ENCODE peak calls at places on chromosome X, in nine cellular contexts. C, Z, O, N, E, V, D, K and B are unnamed samples.

GRCh38 chrX:44705817-44706551 is 137.8 kb upstream of the DUSP21 start:
- DNase-seq in K (no peak), N (no peak), O (no peak), Z (no peak), D (no peak), V (peak), C (no peak), E (no peak), B (no peak)

GRCh38 chrX:12955882-12956703 is 18.8 kb upstream of the TMSB4X start:
- DNase-seq in Z (peak), N (peak), C (no peak), D (peak), E (no peak), V (peak), K (peak), O (peak), B (no peak)

GRCh38 chrX:145817666-145818521 is at the start of gene SLITRK2:
- DNase-seq in E (no peak), Z (no peak), C (no peak), N (no peak), O (no peak), D (no peak), V (peak), K (no peak), B (no peak)

GRCh38 chrX:7159132-7159861 is 11.3 kb upstream of the PUDP start:
- DNase-seq in K (no peak), C (no peak), Z (no peak), D (peak), N (no peak), V (no peak), O (no peak), E (no peak), B (peak)

GRCh38 chrX:12245650-12246645 is 107.7 kb downstream of the FRMPD4 start:
- DNase-seq in E (no peak), C (no peak), Z (no peak), D (no peak), N (no peak), K (no peak), V (peak), O (peak), B (peak)

GRCh38 chrX:78092296-78092695 is 11.8 kb upstream of the PGK1 start:
- DNase-seq in E (peak), Z (peak), D (peak), N (peak), K (no peak), C (no peak), V (no peak), O (peak), B (no peak)

GRCh38 chrX:63503541-63503940 is 152.4 kb upstream of the SPIN4 start:
- DNase-seq in N (no peak), Z (no peak), O (peak), V (no peak), K (no peak), C (no peak), D (no peak), E (no peak), B (no peak)

GRCh38 chrX:134512566-134512965 is 52.6 kb downstream of the HPRT1 start:
- DNase-seq in E (peak), O (peak), Z (no peak), D (no peak), K (no peak), N (no peak), C (no peak), V (peak), B (no peak)

GRCh38 chrX:134502686-134503085 is 42.7 kb downstream of the HPRT1 start:
- DNase-seq in V (no peak), C (no peak), E (no peak), D (no peak), K (no peak), Z (no peak), O (no peak), N (no peak), B (no peak)

GRCh38 chrX:133741303-133741702 is 244.1 kb downstream of the GPC3 start:
- DNase-seq in K (no peak), Z (no peak), N (no peak), E (no peak), C (no peak), D (no peak), O (no peak), V (no peak), B (no peak)

GRCh38 chrX:129768586-129769466 is 10.9 kb upstream of the SASH3 start:
- DNase-seq in V (no peak), K (no peak), N (no peak), C (no peak), O (no peak), E (no peak), Z (no peak), D (no peak), B (no peak)

GRCh38 chrX:149504226-149504914 is 736 bp downstream of the IDS start:
- DNase-seq in O (no peak), K (no peak), C (no peak), D (peak), V (peak), N (peak), Z (peak), E (no peak), B (no peak)

GRCh38 chrX:138492371-138492770 is 219.1 kb downstream of the FGF13 start:
- DNase-seq in E (no peak), V (no peak), O (no peak), N (no peak), C (no peak), Z (no peak), K (no peak), D (no peak), B (no peak)

GRCh38 chrX:11363069-11363594 is 69.9 kb downstream of the AMELX start:
- DNase-seq in E (no peak), V (no peak), D (no peak), C (no peak), O (no peak), Z (no peak), K (no peak), N (peak), B (no peak)

GRCh38 chrX:150841466-150842197 is 56.8 kb downstream of the CD99L2 start:
- DNase-seq in N (no peak), V (no peak), Z (no peak), O (peak), E (no peak), D (no peak), K (no peak), C (no peak), B (peak)

GRCh38 chrX:153190384-153190783 is 11.3 kb downstream of the MAGEA1 start:
- DNase-seq in Z (no peak), C (no peak), K (no peak), D (no peak), V (peak), N (no peak), O (no peak), E (no peak), B (no peak)

GRCh38 chrX:130086414-130087207 is 23.7 kb downstream of the ELF4 start:
- DNase-seq in V (no peak), K (no peak), E (no peak), O (no peak), Z (no peak), N (peak), C (no peak), D (peak), B (no peak)

GRCh38 chrX:37765507-37765906 is 14.4 kb upstream of the CYBB start:
- DNase-seq in Z (no peak), D (no peak), O (no peak), K (no peak), E (no peak), C (no peak), V (no peak), N (no peak), B (no peak)

GRCh38 chrX:37349131-37350033 is at the start of gene PRRG1:
- DNase-seq in Z (peak), D (peak), E (peak), N (no peak), K (peak), C (peak), V (peak), O (peak), B (peak)

GRCh38 chrX:77264490-77264889 is 182.7 kb upstream of the FGF16 start:
- DNase-seq in E (no peak), K (no peak), Z (no peak), C (no peak), V (no peak), N (no peak), D (no peak), O (no peak), B (no peak)

GRCh38 chrX:24100713-24101112 is 46.0 kb downstream of the EIF2S3 start:
- DNase-seq in C (no peak), E (no peak), O (peak), K (no peak), D (no peak), V (no peak), N (no peak), Z (no peak), B (no peak)

GRCh38 chrX:41720125-41720780 is 3.7 kb upstream of the GPR82 start:
- DNase-seq in K (no peak), Z (no peak), E (no peak), V (no peak), N (peak), D (peak), O (peak), C (no peak), B (no peak)

GRCh38 chrX:139200793-139201192 is 329.7 kb upstream of the F9 start:
- DNase-seq in C (no peak), D (no peak), Z (no peak), E (no peak), N (no peak), V (peak), K (no peak), O (no peak), B (no peak)

GRCh38 chrX:143095841-143096240 is 70.1 kb downstream of the SPANXN4 start:
- DNase-seq in O (no peak), K (no peak), Z (no peak), V (no peak), N (no peak), E (no peak), C (no peak), D (no peak), B (no peak)

GRCh38 chrX:15653961-15654360 is 10.6 kb downstream of the CLTRN start:
- DNase-seq in Z (no peak), N (no peak), D (no peak), O (no peak), C (no peak), V (no peak), K (no peak), E (no peak), B (no peak)

GRCh38 chrX:129823115-129823514 is 20.6 kb downstream of the ZDHHC9 start:
- DNase-seq in N (peak), D (peak), C (no peak), O (no peak), Z (peak), V (peak), E (no peak), K (peak), B (no peak)

GRCh38 chrX:107677501-107677901 is 49.2 kb downstream of the PRPS1 start:
- DNase-seq in C (no peak), K (no peak), E (no peak), D (peak), Z (peak), N (no peak), O (peak), V (no peak), B (no peak)

GRCh38 chrX:140821280-140821679 is 111.7 kb downstream of the LINC00632 start:
- DNase-seq in E (no peak), N (peak), K (no peak), Z (no peak), C (no peak), O (no peak), V (no peak), D (no peak), B (no peak)

GRCh38 chrX:8364369-8365141 is 100.1 kb upstream of the VCX3B start:
- DNase-seq in O (no peak), N (peak), C (no peak), K (no peak), D (peak), E (no peak), V (peak), Z (peak), B (no peak)

GRCh38 chrX:5708209-5708608 is 520.5 kb downstream of the NLGN4X start:
- DNase-seq in N (no peak), Z (no peak), C (no peak), E (no peak), K (no peak), O (no peak), D (no peak), V (no peak), B (no peak)

GRCh38 chrX:123753656-123754350 is 21.0 kb upstream of the THOC2 start:
- DNase-seq in O (no peak), K (no peak), Z (no peak), D (peak), E (no peak), N (peak), V (no peak), C (no peak), B (no peak)

GRCh38 chrX:136933617-136934145 is 53.2 kb upstream of the RBMX start:
- DNase-seq in D (no peak), Z (no peak), N (no peak), E (no peak), K (no peak), C (no peak), V (no peak), O (no peak), B (no peak)

GRCh38 chrX:31658360-31658759 is 586.5 kb upstream of the FTHL17 start:
- DNase-seq in V (peak), K (no peak), Z (no peak), E (no peak), N (peak), O (no peak), C (no peak), D (no peak), B (peak)

GRCh38 chrX:86047174-86047991 is at the start of gene CHM:
- DNase-seq in Z (peak), K (peak), N (peak), D (peak), O (peak), E (peak), V (peak), C (peak), B (peak)

GRCh38 chrX:43644124-43644701 is 11.9 kb upstream of the MAOA start:
- DNase-seq in V (peak), N (no peak), O (peak), E (no peak), C (no peak), K (no peak), D (no peak), Z (no peak), B (no peak)

GRCh38 chrX:102018208-102018607 is 86.4 kb upstream of the ZMAT1 start:
- DNase-seq in O (no peak), V (no peak), N (no peak), E (no peak), Z (no peak), K (no peak), D (no peak), C (no peak), B (no peak)

GRCh38 chrX:133229361-133229760 is 11.2 kb upstream of the TFDP3 start:
- DNase-seq in N (no peak), E (no peak), D (no peak), K (no peak), C (no peak), V (peak), O (no peak), Z (no peak), B (no peak)

GRCh38 chrX:14051416-14051815 is 21.7 kb upstream of the GEMIN8 start:
- DNase-seq in V (no peak), D (no peak), Z (no peak), C (no peak), N (no peak), K (no peak), E (no peak), O (no peak), B (no peak)

GRCh38 chrX:23937100-23937499 is 29.3 kb downstream of the CXorf58 start:
- DNase-seq in E (no peak), K (no peak), D (no peak), O (no peak), V (no peak), Z (peak), N (no peak), C (no peak), B (no peak)

DNA sequence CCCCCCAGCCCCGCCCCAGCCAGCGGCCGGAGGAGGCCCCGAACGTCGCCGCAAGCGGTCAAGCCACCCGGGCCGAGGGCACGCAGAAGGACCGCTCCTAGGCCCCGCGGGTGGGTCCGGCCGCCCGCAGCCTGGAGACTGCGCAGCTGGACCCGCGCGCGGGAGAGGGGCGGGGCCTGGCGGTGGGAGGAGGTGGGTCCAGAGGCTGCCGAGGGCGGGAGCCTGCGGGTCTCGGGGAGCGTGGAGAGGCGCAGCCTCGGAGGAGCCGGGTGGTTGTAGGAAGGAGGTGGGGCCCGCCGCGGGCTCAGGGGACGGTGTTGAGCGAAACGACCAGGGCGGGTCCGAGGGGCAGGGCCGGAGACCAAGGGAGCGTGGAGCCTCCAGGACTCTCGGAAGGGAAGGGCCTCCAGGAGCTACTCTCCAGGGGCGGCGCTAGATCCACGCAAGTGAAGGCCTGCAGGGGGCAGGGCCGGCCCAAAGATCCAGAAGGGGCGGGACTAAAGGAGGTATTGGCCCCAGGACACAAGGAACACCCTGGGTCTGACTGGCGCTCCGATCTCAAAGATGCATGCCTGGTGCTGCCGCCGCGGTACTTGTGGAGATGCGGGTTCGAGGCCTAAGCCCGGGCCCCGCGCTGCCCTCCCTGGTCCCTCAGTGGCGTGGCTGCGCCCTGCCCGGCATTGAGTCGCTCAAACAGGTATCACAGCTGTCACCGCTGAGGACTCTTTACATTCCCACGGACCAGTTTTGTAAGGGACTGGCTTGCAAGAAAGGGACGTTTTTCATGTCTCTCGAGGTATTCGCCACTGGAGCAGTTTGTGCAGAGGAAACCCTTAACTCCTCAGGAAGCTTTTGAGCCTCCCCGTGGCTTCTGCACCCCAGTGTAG is 5.9 kb downstream of the TIMM17B start:
- DNase-seq in Z (peak), O (peak), K (peak), E (no peak), C (peak), D (peak), V (peak), N (peak), B (no peak)
- TF ChIP-seq CTCF in Z (peak), O (peak), K (peak), E (peak), C (peak), D (no peak), V (peak), N (peak), B (peak)

GRCh38 chrX:56728321-56728720 is 722 bp upstream of the NBDY start:
- DNase-seq in K (no peak), C (no peak), E (no peak), Z (no peak), D (no peak), N (peak), V (no peak), O (no peak), B (no peak)
- H3K4me3 ChIP-seq in K (peak), C (no peak), E (peak), Z (peak), D (no peak), N (peak), V (peak), O (peak), B (no peak)

GRCh38 chrX:27767387-27767786 is 40.4 kb upstream of the MAGEB10 start:
- DNase-seq in D (no peak), O (no peak), E (no peak), K (no peak), V (no peak), N (no peak), Z (no peak), C (no peak), B (no peak)
- TF ChIP-seq CTCF in D (no peak), O (no peak), E (no peak), K (no peak), V (no peak), N (no peak), Z (no peak), C (no peak), B (no peak)

GRCh38 chrX:369563-370101 is 17.1 kb downstream of the PPP2R3B start:
- DNase-seq in E (no peak), O (no peak), D (no peak), C (no peak), N (no peak), Z (no peak), K (no peak), V (no peak), B (no peak)
- H3K4me3 ChIP-seq in E (no peak), O (no peak), D (no peak), C (no peak), N (peak), Z (no peak), K (peak), V (no peak), B (no peak)

GRCh38 chrX:104309169-104309568 is 54.4 kb upstream of the ESX1 start:
- DNase-seq in V (no peak), O (no peak), Z (no peak), K (no peak), D (no peak), C (no peak), N (no peak), E (no peak), B (no peak)
- TF ChIP-seq CTCF in V (no peak), O (peak), Z (no peak), K (no peak), D (no peak), C (no peak), N (no peak), E (peak), B (peak)

GRCh38 chrX:989959-990510 is 222.4 kb downstream of the CRLF2 start:
- DNase-seq in E (no peak), Z (peak), K (peak), N (no peak), O (peak), V (peak), C (peak), D (peak), B (peak)
- H3K4me3 ChIP-seq in E (no peak), Z (peak), K (no peak), N (no peak), O (peak), V (no peak), C (no peak), D (no peak), B (no peak)

DNA sequence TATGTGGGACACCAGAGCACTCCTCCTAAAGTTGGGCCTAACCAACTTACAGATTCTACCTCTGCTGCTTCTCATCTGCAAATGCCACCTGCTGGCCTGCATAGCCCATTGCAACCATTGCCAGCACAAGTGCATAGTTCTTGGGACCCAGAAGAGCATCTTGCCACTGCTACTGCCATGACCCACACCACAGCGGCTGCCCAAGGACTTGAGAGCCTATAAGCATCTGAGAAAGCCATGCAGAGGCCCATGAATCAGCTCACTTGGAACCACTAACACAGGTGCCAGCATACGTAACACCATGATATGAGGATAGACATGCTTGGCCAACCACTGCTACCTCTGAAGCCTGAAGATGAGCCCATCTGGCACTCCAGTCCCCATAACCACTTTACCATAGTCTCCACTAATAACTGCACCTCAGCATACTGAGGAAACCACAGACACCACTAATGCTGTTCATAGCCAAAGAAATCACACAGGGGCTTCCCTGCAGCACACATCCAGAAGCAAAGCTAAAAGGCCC is 258.1 kb upstream of the AGTR2 start:
- DNase-seq in C (no peak), K (no peak), O (no peak), D (no peak), E (no peak), N (no peak), V (no peak), Z (no peak), B (no peak)
- TF ChIP-seq CTCF in C (peak), K (no peak), O (peak), D (no peak), E (no peak), N (peak), V (no peak), Z (peak), B (peak)

DNA sequence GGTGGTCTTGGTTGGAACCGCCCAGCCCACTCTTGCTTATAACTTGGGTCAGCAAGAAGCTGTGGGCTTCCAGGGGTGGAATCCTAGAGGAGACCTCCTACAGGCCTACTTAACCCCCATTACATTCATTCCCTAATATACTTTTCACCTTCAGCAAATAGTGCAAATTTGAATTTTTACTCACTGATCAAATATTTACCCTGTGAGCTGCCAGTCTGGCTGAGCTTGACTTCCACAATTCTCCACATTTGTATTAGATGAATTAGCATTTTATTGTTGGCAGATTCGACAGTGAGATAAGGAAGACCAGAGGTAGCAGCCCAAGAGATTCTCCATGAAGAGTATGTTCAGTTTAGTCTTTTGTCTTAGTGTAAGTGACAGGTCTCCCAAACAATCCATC is 199.6 kb downstream of the BCOR start:
- DNase-seq in V (no peak), N (no peak), C (no peak), O (no peak), Z (no peak), D (no peak), K (no peak), E (no peak), B (no peak)
- H3K4me3 ChIP-seq in V (no peak), N (no peak), C (no peak), O (no peak), Z (no peak), D (no peak), K (no peak), E (no peak), B (no peak)

GRCh38 chrX:104253567-104254441 is 929 bp downstream of the ESX1 start:
- DNase-seq in O (no peak), Z (no peak), E (no peak), V (no peak), N (no peak), D (no peak), C (no peak), K (no peak), B (no peak)
- TF ChIP-seq CTCF in O (peak), Z (peak), E (peak), V (peak), N (no peak), D (no peak), C (no peak), K (no peak), B (no peak)

GRCh38 chrX:47156611-47157520 is 11.8 kb downstream of the RBM10 start:
- DNase-seq in K (no peak), N (no peak), E (no peak), O (no peak), C (no peak), Z (no peak), V (no peak), D (no peak), B (no peak)
- H3K4me3 ChIP-seq in K (no peak), N (no peak), E (no peak), O (no peak), C (no peak), Z (no peak), V (no peak), D (no peak), B (no peak)